ENCODE peak calls at places on chromosomes 6 and 20, in five cellular contexts. U, Q, D, X and J are unnamed samples.

GRCh38 chr6:51411726-51412125 is 593.1 kb downstream of the TFAP2B start:
- DNase-seq in U (no peak), Q (no peak), D (no peak), X (no peak), J (no peak)

GRCh38 chr6:16762547-16763477 is 1.6 kb upstream of the ATXN1 start:
- DNase-seq in U (no peak), Q (peak; percentile 32), D (no peak), X (no peak), J (peak; percentile 54)

GRCh38 chr6:10303806-10304520 is 110.9 kb downstream of the TFAP2A start:
- DNase-seq in U (no peak), Q (no peak), D (no peak), X (no peak), J (no peak)

GRCh38 chr6:1515280-1515679 is 94.4 kb upstream of the FOXC1 start:
- DNase-seq in U (no peak), Q (no peak), D (no peak), X (no peak), J (no peak)

GRCh38 chr20:10271470-10272219 is 53.0 kb downstream of the SNAP25 start:
- DNase-seq in U (no peak), Q (no peak), D (no peak), X (no peak), J (no peak)

GRCh38 chr20:60211618-60212463 is 253.6 kb downstream of the CDH26 start:
- DNase-seq in U (no peak), Q (no peak), D (no peak), X (no peak), J (no peak)

GRCh38 chr20:24164360-24164759 is 175.8 kb upstream of the GGTLC1 start:
- DNase-seq in U (no peak), Q (no peak), D (no peak), X (no peak), J (no peak)

GRCh38 chr6:29011276-29011734 is 6.2 kb upstream of the ZNF311 start:
- DNase-seq in U (peak; percentile 28), Q (no peak), D (no peak), X (no peak), J (peak; percentile 55)

GRCh38 chr20:35978041-35978513 is 9.7 kb downstream of the CNBD2 start:
- DNase-seq in U (no peak), Q (no peak), D (no peak), X (no peak), J (no peak)

GRCh38 chr20:9301129-9302072 is 213.0 kb upstream of the LAMP5 start:
- DNase-seq in U (no peak), Q (no peak), D (no peak), X (no peak), J (no peak)

GRCh38 chr6:42204768-42205282 is 10.1 kb upstream of the GUCA1B start:
- DNase-seq in U (no peak), Q (no peak), D (no peak), X (no peak), J (no peak)

GRCh38 chr20:2840967-2841531 is 504 bp downstream of the VPS16 start:
- DNase-seq in U (peak; percentile 68), Q (no peak), D (no peak), X (peak; percentile 88), J (no peak)

GRCh38 chr20:49979030-49979832 is 3.5 kb upstream of the SNAI1 start:
- DNase-seq in U (no peak), Q (peak; percentile 74), D (no peak), X (no peak), J (no peak)

GRCh38 chr6:144415014-144415413 is 129.9 kb downstream of the UTRN start:
- DNase-seq in U (no peak), Q (no peak), D (no peak), X (no peak), J (no peak)

GRCh38 chr6:158124288-158124687 is 43.8 kb downstream of the SERAC1 start:
- DNase-seq in U (no peak), Q (no peak), D (no peak), X (no peak), J (no peak)

GRCh38 chr20:10454135-10454750 is 19.1 kb downstream of the SLX4IP start:
- DNase-seq in U (no peak), Q (no peak), D (no peak), X (no peak), J (no peak)

GRCh38 chr20:32445539-32446273 is 87.6 kb downstream of the ASXL1 start:
- DNase-seq in U (no peak), Q (no peak), D (no peak), X (peak; percentile 67), J (no peak)

GRCh38 chr6:1862411-1862810 is 252.7 kb downstream of the FOXC1 start:
- DNase-seq in U (no peak), Q (no peak), D (no peak), X (no peak), J (no peak)

GRCh38 chr6:41021832-41022231 is 17.2 kb downstream of the UNC5CL start:
- DNase-seq in U (no peak), Q (no peak), D (no peak), X (no peak), J (no peak)

GRCh38 chr20:60750909-60751308 is 501.2 kb upstream of the CDH4 start:
- DNase-seq in U (no peak), Q (no peak), D (no peak), X (no peak), J (no peak)

GRCh38 chr20:32444474-32445220 is 86.5 kb downstream of the ASXL1 start:
- DNase-seq in U (no peak), Q (no peak), D (no peak), X (peak; percentile 14), J (no peak)

GRCh38 chr20:48850257-48850656 is 22.5 kb upstream of the PREX1 start:
- DNase-seq in U (no peak), Q (no peak), D (no peak), X (no peak), J (no peak)

GRCh38 chr20:59025086-59025485 is 5.9 kb downstream of the TUBB1 start:
- DNase-seq in U (no peak), Q (no peak), D (no peak), X (no peak), J (no peak)

GRCh38 chr6:135066806-135067205 is 12.2 kb upstream of the HBS1L start:
- DNase-seq in U (no peak), Q (no peak), D (no peak), X (no peak), J (no peak)

GRCh38 chr6:53794073-53794719 is 609 bp upstream of the LRRC1 start:
- DNase-seq in U (peak; percentile 78), Q (no peak), D (peak; percentile 31), X (peak; percentile 86), J (no peak)

GRCh38 chr20:6882911-6883310 is 115.4 kb downstream of the BMP2 start:
- DNase-seq in U (no peak), Q (no peak), D (no peak), X (no peak), J (no peak)

GRCh38 chr6:160767019-160767646 is 65.1 kb downstream of the PLG start:
- DNase-seq in U (peak; percentile 29), Q (peak; percentile 44), D (no peak), X (peak; percentile 76), J (peak; percentile 88)

GRCh38 chr6:160057080-160057479 is 64.5 kb upstream of the SLC22A1 start:
- DNase-seq in U (no peak), Q (no peak), D (no peak), X (no peak), J (no peak)

GRCh38 chr6:36576573-36576972 is 17.6 kb upstream of the SRSF3 start:
- DNase-seq in U (no peak), Q (no peak), D (no peak), X (no peak), J (no peak)
- TF ChIP-seq CTCF in U (no peak), Q (no peak), D (no peak), X (no peak), J (no peak)

DNA sequence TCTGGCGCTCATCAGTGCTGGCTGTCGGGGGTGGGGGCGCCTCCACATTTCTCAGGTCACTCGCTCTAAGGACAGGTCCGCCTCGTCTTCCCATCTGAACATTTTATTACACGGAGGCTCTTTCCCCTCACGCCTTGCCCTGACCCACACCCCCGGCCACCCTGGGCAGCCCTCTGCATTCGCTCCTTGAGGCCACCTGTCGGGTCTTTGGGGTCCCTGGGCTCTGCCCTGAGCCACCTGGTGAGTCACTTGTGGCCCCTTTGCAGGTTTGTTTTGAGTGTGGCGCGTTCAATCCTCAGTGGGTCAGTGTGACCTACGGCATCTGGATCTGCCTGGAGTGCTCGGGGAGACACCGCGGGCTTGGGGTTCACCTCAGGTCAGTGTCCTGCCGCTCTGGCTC is 3.2 kb downstream of the ARFGAP1 start:
- DNase-seq in U (no peak), Q (no peak), D (no peak), X (no peak), J (no peak)
- TF ChIP-seq CTCF in U (no peak), Q (no peak), D (no peak), X (no peak), J (no peak)

GRCh38 chr6:165245716-165246115 is 63.7 kb downstream of the C6orf118 start:
- DNase-seq in U (no peak), Q (no peak), D (no peak), X (no peak), J (no peak)
- TF ChIP-seq CTCF in U (no peak), Q (no peak), D (no peak), X (no peak), J (no peak)

GRCh38 chr6:125787791-125788190 is 3.0 kb upstream of the NCOA7 start:
- DNase-seq in U (no peak), Q (no peak), D (no peak), X (no peak), J (no peak)
- TF ChIP-seq CTCF in U (no peak), Q (no peak), D (peak; percentile 8), X (no peak), J (no peak)

GRCh38 chr6:13526718-13527668 is 39.6 kb upstream of the GFOD1 start:
- DNase-seq in U (peak; percentile 41), Q (peak; percentile 41), D (peak; percentile 11), X (no peak), J (no peak)

GRCh38 chr6:13528777-13529343 is 41.5 kb upstream of the GFOD1 start:
- DNase-seq in U (no peak), Q (no peak), D (no peak), X (no peak), J (no peak)

GRCh38 chr6:13526339-13526717 is 38.9 kb upstream of the GFOD1 start:
- DNase-seq in U (no peak), Q (no peak), D (no peak), X (no peak), J (no peak)

GRCh38 chr6:13527669-13528051 is 40.3 kb upstream of the GFOD1 start:
- DNase-seq in U (no peak), Q (no peak), D (no peak), X (no peak), J (no peak)

DNA sequence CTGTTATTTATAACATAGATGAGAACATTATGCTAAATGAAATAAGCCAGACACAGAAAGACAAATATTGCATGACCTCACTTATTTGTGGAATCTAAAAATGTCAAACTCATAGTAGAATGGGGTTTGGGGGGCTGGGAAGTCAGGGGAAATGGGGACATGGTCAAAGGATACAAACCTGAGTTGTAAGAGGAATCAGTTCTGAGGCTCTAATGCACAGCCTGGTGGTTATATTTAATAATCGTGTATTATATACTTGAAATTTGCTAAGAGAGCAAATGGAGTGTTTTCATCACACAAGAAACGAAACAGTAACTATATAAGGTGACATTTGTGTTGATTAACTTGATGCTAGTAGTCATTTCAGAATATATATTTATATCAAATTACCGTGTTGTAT is 40.8 kb upstream of the GFOD1 start:
- DNase-seq in U (no peak), Q (no peak), D (no peak), X (no peak), J (no peak)
- TF ChIP-seq CTCF in U (peak; percentile 35), Q (no peak), D (peak; percentile 28), X (no peak), J (no peak)